ENCODE peak calls at places on chromosomes 12 and 14, in ten cellular contexts. D is transverse colon, K is HCT116, O is breast epithelium, J is stomach, W is spleen, L is GM12878, Q is prostate gland, H is sigmoid colon, Y is suprapubic skin. C is an unnamed sample.

GRCh38 chr12:56129210-56129691 is 1.2 kb downstream of the ESYT1 start:
- DNase-seq in D (peak), K (no peak), O (peak), J (peak), W (peak), L (no peak), Q (peak), H (peak), Y (peak), C (no peak)

GRCh38 chr14:72521968-72522741 is 371.7 kb downstream of the DPF3 start:
- DNase-seq in D (no peak), K (no peak), O (no peak), J (no peak), W (no peak), L (no peak), Q (no peak), H (no peak), Y (no peak), C (no peak)

GRCh38 chr14:65783576-65783975 is 371.0 kb downstream of the FUT8 start:
- DNase-seq in D (no peak), K (no peak), O (no peak), J (no peak), W (no peak), L (no peak), Q (no peak), H (no peak), Y (no peak), C (no peak)

GRCh38 chr14:76919811-76920571 is 93.8 kb downstream of the LRRC74A start:
- DNase-seq in D (peak), K (no peak), O (no peak), J (peak), W (no peak), L (no peak), Q (no peak), H (peak), Y (no peak), C (no peak)

GRCh38 chr12:80946591-80946990 is 8.9 kb upstream of the LIN7A start:
- DNase-seq in D (no peak), K (no peak), O (no peak), J (no peak), W (no peak), L (no peak), Q (no peak), H (no peak), Y (no peak), C (no peak)

GRCh38 chr14:88013750-88014349 is 8.9 kb downstream of the GPR65 start:
- DNase-seq in D (peak), K (peak), O (peak), J (peak), W (no peak), L (no peak), Q (peak), H (peak), Y (peak), C (no peak)

GRCh38 chr14:103315368-103315911 is 18.6 kb upstream of the EIF5 start:
- DNase-seq in D (no peak), K (no peak), O (no peak), J (no peak), W (no peak), L (no peak), Q (peak), H (no peak), Y (no peak), C (no peak)

GRCh38 chr12:80352476-80352875 is 91.6 kb upstream of the PTPRQ start:
- DNase-seq in D (no peak), K (no peak), O (no peak), J (no peak), W (no peak), L (no peak), Q (no peak), H (no peak), Y (no peak), C (no peak)

GRCh38 chr12:54125950-54126695 is 62.7 kb downstream of the SMUG1 start:
- DNase-seq in D (peak), K (no peak), O (no peak), J (peak), W (peak), L (no peak), Q (no peak), H (peak), Y (no peak), C (no peak)

GRCh38 chr12:95763809-95764253 is 26.7 kb downstream of the NTN4 start:
- DNase-seq in D (no peak), K (peak), O (no peak), J (no peak), W (no peak), L (no peak), Q (no peak), H (no peak), Y (no peak), C (no peak)

GRCh38 chr12:130993759-130994670 is 40.3 kb downstream of the ADGRD1 start:
- DNase-seq in D (no peak), K (no peak), O (no peak), J (no peak), W (peak), L (no peak), Q (no peak), H (peak), Y (no peak), C (no peak)

GRCh38 chr12:91355150-91356006 is 172.8 kb upstream of the DCN start:
- DNase-seq in D (peak), K (peak), O (peak), J (peak), W (peak), L (peak), Q (peak), H (peak), Y (peak), C (no peak)

GRCh38 chr14:90061849-90062794 is at the start of gene KCNK13:
- DNase-seq in D (peak), K (no peak), O (no peak), J (no peak), W (no peak), L (no peak), Q (peak), H (no peak), Y (no peak), C (no peak)

GRCh38 chr12:103623716-103624115 is 36.6 kb downstream of the STAB2 start:
- DNase-seq in D (no peak), K (no peak), O (no peak), J (no peak), W (no peak), L (no peak), Q (no peak), H (no peak), Y (no peak), C (no peak)

GRCh38 chr12:105418232-105418631 is 87.7 kb downstream of the C12orf75 start:
- DNase-seq in D (no peak), K (no peak), O (no peak), J (no peak), W (no peak), L (no peak), Q (no peak), H (no peak), Y (no peak), C (no peak)

GRCh38 chr12:69334138-69334537 is 14.0 kb upstream of the LYZ start:
- DNase-seq in D (no peak), K (no peak), O (no peak), J (no peak), W (no peak), L (no peak), Q (no peak), H (no peak), Y (no peak), C (no peak)

GRCh38 chr12:41802803-41803202 is 341.9 kb downstream of the GXYLT1 start:
- DNase-seq in D (no peak), K (no peak), O (no peak), J (no peak), W (no peak), L (no peak), Q (no peak), H (no peak), Y (no peak), C (no peak)

GRCh38 chr12:66352197-66352596 is 49.9 kb downstream of the HELB start:
- DNase-seq in D (no peak), K (peak), O (no peak), J (no peak), W (no peak), L (no peak), Q (no peak), H (no peak), Y (no peak), C (no peak)

GRCh38 chr12:92550661-92551060 is 152.1 kb upstream of the PLEKHG7 start:
- DNase-seq in D (no peak), K (no peak), O (no peak), J (no peak), W (no peak), L (no peak), Q (no peak), H (no peak), Y (no peak), C (no peak)

GRCh38 chr14:77296906-77297305 is 23.8 kb downstream of the POMT2 start:
- DNase-seq in D (no peak), K (no peak), O (no peak), J (no peak), W (no peak), L (no peak), Q (no peak), H (no peak), Y (no peak), C (no peak)

GRCh38 chr12:116773276-116773731 is 35.2 kb downstream of the RNFT2 start:
- DNase-seq in D (no peak), K (peak), O (no peak), J (no peak), W (peak), L (no peak), Q (peak), H (no peak), Y (no peak), C (no peak)

GRCh38 chr14:63682727-63683593 is 41.3 kb upstream of the WDR89 start:
- DNase-seq in D (no peak), K (no peak), O (no peak), J (no peak), W (no peak), L (no peak), Q (no peak), H (no peak), Y (no peak), C (no peak)

GRCh38 chr12:67356400-67356799 is 87.2 kb downstream of the CAND1 start:
- DNase-seq in D (no peak), K (no peak), O (no peak), J (no peak), W (no peak), L (no peak), Q (no peak), H (no peak), Y (no peak), C (no peak)

GRCh38 chr12:94807951-94808350 is 157.6 kb upstream of the TMCC3 start:
- DNase-seq in D (no peak), K (no peak), O (no peak), J (no peak), W (no peak), L (no peak), Q (no peak), H (no peak), Y (no peak), C (no peak)

GRCh38 chr12:6764011-6764828 is 1.9 kb upstream of the PTMS start:
- DNase-seq in D (peak), K (peak), O (peak), J (peak), W (peak), L (peak), Q (peak), H (peak), Y (peak), C (no peak)

GRCh38 chr14:77988966-77989365 is 181.2 kb upstream of the NRXN3 start:
- DNase-seq in D (no peak), K (no peak), O (no peak), J (no peak), W (no peak), L (no peak), Q (no peak), H (no peak), Y (no peak), C (no peak)

GRCh38 chr12:205026-205425 is 8.9 kb downstream of the SLC6A12 start:
- DNase-seq in D (no peak), K (no peak), O (no peak), J (no peak), W (no peak), L (no peak), Q (no peak), H (no peak), Y (no peak), C (no peak)

GRCh38 chr12:120230326-120230973 is 29.5 kb upstream of the RPLP0 start:
- DNase-seq in D (peak), K (peak), O (no peak), J (peak), W (no peak), L (no peak), Q (peak), H (peak), Y (no peak), C (peak)

DNA sequence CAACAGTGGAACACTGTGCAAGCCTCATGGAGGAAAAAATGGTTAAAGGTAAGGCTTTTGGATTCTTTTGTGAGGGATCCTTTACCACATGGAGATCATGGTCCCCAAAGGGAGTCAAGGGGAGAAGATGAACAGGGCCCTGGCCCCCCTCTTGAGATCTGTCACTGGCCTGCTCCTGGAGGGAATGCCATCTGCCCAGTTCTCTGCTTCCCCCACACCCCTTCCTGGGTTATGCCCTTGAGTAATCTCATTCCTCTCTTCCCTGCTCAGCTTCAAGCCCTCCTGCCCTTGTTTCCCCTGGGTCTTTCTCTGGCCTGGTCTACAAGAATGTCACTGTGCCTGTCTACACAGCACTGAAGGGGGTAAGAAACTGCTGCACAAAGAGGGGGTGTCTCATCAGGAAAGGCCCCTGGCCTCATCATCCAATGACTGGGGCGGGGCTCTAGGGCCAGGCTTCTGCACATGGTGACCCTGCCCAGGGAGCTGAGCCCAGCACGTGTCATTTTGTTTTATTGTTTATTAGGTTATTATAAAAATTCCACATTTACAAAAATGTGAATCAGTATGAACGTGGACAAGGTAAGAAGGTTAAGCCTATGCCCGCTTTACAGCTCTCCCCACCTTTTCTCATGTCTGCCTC is 30.3 kb downstream of the PIGH start:
- DNase-seq in D (no peak), K (no peak), O (no peak), J (no peak), W (peak), L (no peak), Q (no peak), H (peak), Y (no peak), C (no peak)
- H3K27ac ChIP-seq in D (no peak), K (no peak), O (no peak), J (no peak), W (no peak), L (no peak), Q (no peak), H (no peak), Y (no peak), C (no peak)

DNA sequence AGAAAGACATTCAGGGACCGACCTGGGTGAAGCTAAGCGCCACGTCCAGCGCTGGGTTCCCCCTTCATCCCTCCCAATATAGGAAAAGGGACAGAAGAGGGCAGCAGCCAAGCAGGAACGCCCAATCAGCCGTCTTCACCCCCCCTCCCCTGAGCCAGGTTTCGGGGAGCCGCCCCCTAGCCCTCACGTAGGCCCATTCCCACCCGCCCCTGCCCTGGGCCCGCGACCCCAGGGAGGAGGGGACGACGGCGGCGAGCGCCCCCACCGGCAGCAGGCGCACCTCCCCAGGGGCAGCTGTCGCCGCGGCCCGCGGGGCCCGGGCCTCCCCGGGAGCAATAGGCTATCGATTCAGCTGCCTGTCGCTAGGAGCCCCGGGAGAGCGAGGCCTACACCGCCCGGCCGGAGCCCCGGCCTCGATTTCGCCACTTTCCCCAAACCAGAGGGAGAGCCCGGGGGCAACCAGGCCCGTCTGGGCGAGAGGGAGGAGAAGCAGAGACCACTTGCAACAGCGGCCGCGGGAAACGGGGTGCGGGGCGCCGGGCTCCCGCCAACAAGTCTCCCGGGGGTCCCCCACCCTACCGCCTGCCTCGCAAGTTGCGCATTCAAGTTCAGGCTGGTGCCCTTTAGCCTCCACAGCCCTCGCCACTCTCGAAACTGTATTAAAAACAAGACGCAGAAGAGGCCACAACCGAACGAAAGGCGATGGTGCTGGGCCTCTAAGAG is 1.3 kb downstream of the DCAF5 start:
- DNase-seq in D (peak), K (peak), O (peak), J (peak), W (peak), L (no peak), Q (peak), H (peak), Y (peak), C (no peak)
- TF ChIP-seq POLR2AphosphoS5 in D (no peak), K (no peak), O (peak), J (no peak), W (peak), L (no peak), Q (peak), H (peak), Y (no peak), C (no peak)

GRCh38 chr14:56159066-56159465 is 40.9 kb downstream of the PELI2 start:
- DNase-seq in D (no peak), K (no peak), O (no peak), J (no peak), W (no peak), L (no peak), Q (no peak), H (no peak), Y (no peak), C (no peak)
- TF ChIP-seq POLR2A in D (no peak), K (no peak), O (no peak), J (no peak), W (no peak), L (no peak), Q (no peak), H (no peak), Y (no peak), C (no peak)

GRCh38 chr12:8779862-8780261 is 42.6 kb upstream of the A2ML1 start:
- DNase-seq in D (no peak), K (no peak), O (no peak), J (no peak), W (no peak), L (no peak), Q (no peak), H (no peak), Y (no peak), C (no peak)
- H3K27ac ChIP-seq in D (no peak), K (no peak), O (no peak), J (no peak), W (no peak), L (no peak), Q (no peak), H (no peak), Y (no peak), C (no peak)

GRCh38 chr14:44896275-44897040 is 65.3 kb downstream of the KLHL28 start:
- DNase-seq in D (no peak), K (no peak), O (no peak), J (no peak), W (no peak), L (no peak), Q (no peak), H (no peak), Y (no peak), C (no peak)

GRCh38 chr14:44893535-44893934 is 68.2 kb downstream of the KLHL28 start:
- DNase-seq in D (no peak), K (no peak), O (no peak), J (no peak), W (no peak), L (no peak), Q (no peak), H (no peak), Y (no peak), C (no peak)

GRCh38 chr14:44897041-44897843 is 64.5 kb downstream of the KLHL28 start:
- DNase-seq in D (peak), K (peak), O (peak), J (peak), W (peak), L (peak), Q (peak), H (peak), Y (peak), C (no peak)

GRCh38 chr14:44897844-44898151 is 63.9 kb downstream of the KLHL28 start:
- DNase-seq in D (no peak), K (peak), O (no peak), J (no peak), W (no peak), L (no peak), Q (no peak), H (no peak), Y (no peak), C (no peak)

DNA sequence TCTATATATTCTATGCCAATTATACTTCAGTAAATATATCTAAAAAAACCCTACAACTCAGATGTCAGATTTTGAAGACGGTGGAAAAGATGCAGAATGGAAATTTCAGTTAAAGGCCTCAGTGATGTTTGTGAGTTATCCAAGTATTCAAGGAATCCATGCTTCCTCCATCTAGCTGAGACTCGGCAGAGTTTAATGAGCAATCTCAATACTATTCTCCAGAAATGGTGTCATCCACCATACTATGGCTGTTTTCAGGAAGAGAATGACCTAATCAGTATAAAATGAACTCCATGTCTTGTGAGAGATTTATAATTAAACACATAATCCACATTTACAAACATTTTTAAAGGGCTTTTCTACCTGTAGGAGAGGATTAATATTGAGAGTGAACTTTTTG is 66.0 kb downstream of the KLHL28 start:
- DNase-seq in D (no peak), K (no peak), O (no peak), J (no peak), W (no peak), L (no peak), Q (no peak), H (no peak), Y (no peak), C (no peak)
- TF ChIP-seq POLR2AphosphoS5 in D (no peak), K (no peak), O (no peak), J (no peak), W (no peak), L (no peak), Q (no peak), H (no peak), Y (no peak), C (no peak)

GRCh38 chr12:53045646-53046045 is 4.2 kb upstream of the TNS2 start:
- DNase-seq in D (no peak), K (no peak), O (peak), J (no peak), W (no peak), L (no peak), Q (no peak), H (no peak), Y (no peak), C (no peak)
- TF ChIP-seq POLR2A in D (no peak), K (no peak), O (no peak), J (no peak), W (no peak), L (no peak), Q (no peak), H (no peak), Y (no peak), C (no peak)

DNA sequence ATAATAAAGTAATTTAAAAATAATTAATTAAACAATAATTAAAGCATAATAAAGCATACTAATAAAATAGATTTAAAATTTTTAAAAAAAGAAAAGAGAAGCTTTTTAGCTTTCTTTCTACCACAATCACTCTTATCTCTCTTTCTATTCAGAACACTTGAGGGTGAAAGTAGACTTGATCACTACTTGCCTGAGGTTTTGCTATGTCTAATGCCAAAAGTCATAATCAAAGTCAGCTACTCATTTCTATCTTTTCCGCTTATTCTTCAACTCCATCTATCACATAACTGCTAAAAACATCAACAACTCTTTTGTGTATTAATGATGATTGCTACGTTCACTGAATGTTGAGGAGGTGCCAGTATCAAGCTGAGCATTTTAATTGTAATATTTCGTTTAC is 202.0 kb upstream of the KRR1 start:
- DNase-seq in D (no peak), K (no peak), O (no peak), J (no peak), W (no peak), L (no peak), Q (no peak), H (no peak), Y (no peak), C (no peak)
- H3K27ac ChIP-seq in D (no peak), K (peak), O (no peak), J (peak), W (no peak), L (no peak), Q (no peak), H (no peak), Y (no peak), C (no peak)

C was measured in vagina.